ENCODE peak calls at places on chromosomes 16 and 17, in seven cellular contexts. R is sigmoid colon, C is ovary, Z is A549, X is SK-N-SH, V is transverse colon, Q is stomach. H is an unnamed sample.

GRCh38 chr16:65663774-65664173 is 541.9 kb upstream of the CDH11 start:
- DNase-seq in R (no peak), C (no peak), Z (no peak), X (no peak), V (no peak), Q (no peak), H (no peak)

GRCh38 chr17:77687417-77687816 is 271.1 kb upstream of the TNRC6C start:
- DNase-seq in R (no peak), C (no peak), Z (no peak), X (no peak), V (no peak), Q (no peak), H (no peak)

GRCh38 chr17:19647697-19648474 is 665 bp upstream of the ALDH3A2 start:
- DNase-seq in R (peak; percentile 90), C (peak; percentile 68), Z (peak; percentile 63), X (no peak), V (peak; percentile 65), Q (peak; percentile 54), H (peak; percentile 88)

GRCh38 chr17:68749742-68750562 is 148.8 kb upstream of the FAM20A start:
- DNase-seq in R (no peak), C (no peak), Z (no peak), X (no peak), V (no peak), Q (no peak), H (peak; percentile 23)

GRCh38 chr17:68733241-68734176 is 132.3 kb upstream of the FAM20A start:
- DNase-seq in R (no peak), C (peak; percentile 37), Z (no peak), X (no peak), V (no peak), Q (peak; percentile 30), H (no peak)

GRCh38 chr17:3594056-3594810 is 15.0 kb downstream of the TRPV1 start:
- DNase-seq in R (no peak), C (no peak), Z (no peak), X (peak; percentile 67), V (no peak), Q (no peak), H (no peak)

GRCh38 chr17:78048346-78049292 is 79.9 kb downstream of the TMC6 start:
- DNase-seq in R (no peak), C (no peak), Z (no peak), X (no peak), V (no peak), Q (no peak), H (no peak)

GRCh38 chr17:21286066-21286770 is 1.7 kb downstream of the MAP2K3 start:
- DNase-seq in R (peak; percentile 98), C (peak; percentile 77), Z (peak; percentile 95), X (peak; percentile 50), V (peak; percentile 92), Q (peak; percentile 91), H (peak; percentile 97)

DNA sequence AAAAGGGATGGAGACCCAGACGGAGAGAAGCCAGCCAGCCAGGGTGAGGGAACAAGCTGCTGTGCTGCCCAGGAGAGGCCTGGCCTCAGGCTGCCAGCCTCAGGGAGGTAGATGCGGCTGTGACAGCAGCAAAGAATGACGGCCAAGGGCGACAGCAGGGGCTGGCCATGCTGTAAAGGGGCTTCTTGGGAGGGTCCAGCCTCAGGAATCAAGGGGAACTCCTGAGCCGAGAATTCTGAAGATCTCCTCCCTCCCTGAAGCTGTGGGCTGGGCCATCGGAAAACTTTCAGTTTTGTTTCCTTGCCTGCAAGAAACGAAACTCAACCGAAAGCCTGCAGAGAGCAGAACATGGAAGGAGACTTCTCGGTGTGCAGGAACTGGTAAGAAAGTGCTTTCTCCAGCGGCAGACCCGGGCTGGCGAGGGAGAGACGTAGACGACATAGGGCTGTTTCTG is at the start of gene XAF1:
- DNase-seq in R (peak; percentile 68), C (peak; percentile 43), Z (no peak), X (no peak), V (peak; percentile 52), Q (peak; percentile 46), H (peak; percentile 46)
- H3K4me3 ChIP-seq in R (peak within 1 kb of the TSS; percentile 46), C (peak within 1 kb of the TSS; percentile 56), Z (no peak within 1 kb of the TSS), X (no peak within 1 kb of the TSS), V (peak within 1 kb of the TSS; percentile 53), Q (peak within 1 kb of the TSS; percentile 60), H (peak within 1 kb of the TSS; percentile 69)

GRCh38 chr16:30609928-30610839 is at the start of gene ZNF689:
- DNase-seq in R (peak; percentile 98), C (peak; percentile 96), Z (peak; percentile 98), X (peak; percentile 96), V (peak; percentile 96), Q (peak; percentile 94), H (peak; percentile 85)
- TF ChIP-seq EP300 in R (no peak), C (no peak), Z (no peak), X (no peak), V (no peak), Q (no peak), H (no peak)

DNA sequence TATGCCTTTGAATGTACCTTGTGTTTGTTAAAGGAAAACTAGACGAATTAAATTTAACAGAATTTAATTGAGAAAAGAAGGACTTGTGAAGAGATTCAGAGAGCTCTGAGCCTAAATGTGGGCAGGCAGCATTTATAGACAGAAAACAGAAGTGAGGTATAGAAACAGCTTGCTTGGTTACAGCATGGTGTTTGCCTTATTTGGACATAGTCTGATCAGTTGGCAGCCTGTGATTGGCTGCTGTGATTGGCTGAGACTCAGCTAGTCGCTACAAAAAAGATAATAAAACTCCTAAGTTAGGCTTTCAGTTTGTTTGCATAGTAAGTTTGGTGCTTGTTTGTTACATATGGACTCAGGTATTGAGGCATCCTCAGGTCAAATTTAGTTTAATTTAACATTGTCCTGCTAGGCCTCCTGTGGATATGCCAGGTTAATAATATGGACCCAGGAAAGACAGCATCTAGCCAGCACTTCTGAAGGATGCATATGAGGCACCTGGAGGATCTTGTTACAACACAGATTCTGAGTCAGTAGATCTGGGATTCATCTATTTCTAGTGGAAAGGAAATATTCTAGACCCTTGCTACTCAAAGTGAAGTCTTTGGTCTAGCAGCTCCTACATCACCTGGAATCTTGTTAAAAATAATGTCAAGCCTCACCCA is 43.4 kb downstream of the SLFN5 start:
- DNase-seq in R (no peak), C (no peak), Z (no peak), X (no peak), V (no peak), Q (no peak), H (no peak)
- H3K27ac ChIP-seq in R (no peak overlapping the region), C (no peak overlapping the region), Z (no peak overlapping the region), X (no peak overlapping the region), V (no peak overlapping the region), Q (no peak overlapping the region), H (no peak overlapping the region)

GRCh38 chr17:65558683-65559311 is 2.7 kb downstream of the AXIN2 start:
- DNase-seq in R (no peak), C (no peak), Z (no peak), X (peak; percentile 64), V (no peak), Q (no peak), H (no peak)
- H3K4me3 ChIP-seq in R (peak overlapping the region; percentile 85), C (peak overlapping the region; percentile 86), Z (peak overlapping the region; percentile 82), X (peak overlapping the region; percentile 99), V (peak overlapping the region; percentile 68), Q (peak overlapping the region; percentile 96), H (peak overlapping the region; percentile 79)

GRCh38 chr16:84618428-84619102 is 687 bp upstream of the COTL1 start:
- DNase-seq in R (no peak), C (peak; percentile 67), Z (peak; percentile 90), X (peak; percentile 63), V (no peak), Q (no peak), H (no peak)

GRCh38 chr16:84616515-84616914 is 1.4 kb downstream of the COTL1 start:
- DNase-seq in R (no peak), C (no peak), Z (no peak), X (no peak), V (peak; percentile 56), Q (no peak), H (no peak)

GRCh38 chr16:84617068-84617630 is 729 bp downstream of the COTL1 start:
- DNase-seq in R (peak; percentile 77), C (no peak), Z (no peak), X (peak; percentile 65), V (peak; percentile 59), Q (peak; percentile 45), H (no peak)

GRCh38 chr16:84619103-84619460 is 1.2 kb upstream of the COTL1 start:
- DNase-seq in R (no peak), C (no peak), Z (no peak), X (no peak), V (no peak), Q (no peak), H (no peak)

DNA sequence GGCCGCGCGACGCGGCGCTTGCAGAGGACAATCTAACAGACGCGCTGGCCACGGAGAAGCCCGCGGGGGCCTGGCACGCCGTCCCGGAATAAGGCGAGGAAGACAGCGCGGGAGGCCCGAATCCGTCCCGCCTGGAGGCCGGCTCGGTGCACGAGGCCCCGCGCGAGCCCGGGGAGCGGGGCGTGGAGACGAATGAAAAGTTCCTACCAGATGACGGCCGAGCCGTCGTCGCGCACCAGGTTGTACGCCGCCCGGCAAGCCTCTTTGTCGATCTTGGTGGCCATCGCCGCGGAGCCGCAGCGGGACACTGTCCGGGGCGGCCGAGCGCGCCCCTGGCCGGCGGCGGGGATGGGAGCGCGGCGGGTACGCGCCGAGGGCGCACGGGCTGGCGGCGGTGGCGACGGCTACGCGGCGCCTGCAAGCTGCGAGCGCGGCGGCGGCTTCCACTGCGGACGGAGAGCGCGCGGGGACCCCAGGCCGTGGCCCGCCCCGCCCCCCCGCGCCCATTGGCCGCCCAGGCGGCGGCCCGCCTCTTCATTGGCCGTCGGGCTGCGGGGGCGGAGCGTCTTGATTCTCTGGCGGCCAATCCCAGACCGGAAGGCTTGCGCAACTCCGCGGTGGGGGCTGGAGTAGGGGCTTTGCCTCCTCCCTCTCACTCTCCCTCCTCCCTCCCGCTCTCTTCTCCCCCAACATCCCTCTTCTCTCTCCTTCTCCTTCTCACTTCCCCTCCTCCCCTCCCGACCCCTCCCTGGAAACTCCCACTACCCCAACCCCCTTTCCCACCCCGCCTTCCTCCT is at the start of gene COTL1:
- DNase-seq in R (peak; percentile 99), C (peak; percentile 99), Z (peak; percentile 88), X (peak; percentile 97), V (peak; percentile 97), Q (peak; percentile 98), H (peak; percentile 94)
- TF ChIP-seq EP300 in R (no peak), C (peak; percentile 40), Z (no peak), X (no peak), V (no peak), Q (no peak), H (no peak)

GRCh38 chr16:67249178-67249759 is 490 bp downstream of the SLC9A5 start:
- DNase-seq in R (peak; percentile 66), C (no peak), Z (no peak), X (no peak), V (no peak), Q (no peak), H (no peak)
- H3K27ac ChIP-seq in R (no peak overlapping the region), C (no peak overlapping the region), Z (peak overlapping the region; percentile 77), X (peak overlapping the region; percentile 69), V (no peak overlapping the region), Q (no peak overlapping the region), H (no peak overlapping the region)

GRCh38 chr16:27179500-27180072 is 23.7 kb upstream of the KDM8 start:
- DNase-seq in R (peak; percentile 93), C (peak; percentile 65), Z (peak; percentile 58), X (peak; percentile 77), V (peak; percentile 92), Q (peak; percentile 88), H (peak; percentile 88)

GRCh38 chr16:27174007-27174406 is 29.3 kb upstream of the KDM8 start:
- DNase-seq in R (no peak), C (no peak), Z (no peak), X (peak; percentile 52), V (peak; percentile 27), Q (no peak), H (peak; percentile 22)

GRCh38 chr16:27174798-27175197 is 28.5 kb upstream of the KDM8 start:
- DNase-seq in R (no peak), C (no peak), Z (peak; percentile 52), X (no peak), V (no peak), Q (no peak), H (no peak)

GRCh38 chr16:27177031-27177774 is 26.1 kb upstream of the KDM8 start:
- DNase-seq in R (no peak), C (no peak), Z (no peak), X (no peak), V (no peak), Q (no peak), H (no peak)

GRCh38 chr16:27175888-27176287 is 27.4 kb upstream of the KDM8 start:
- DNase-seq in R (no peak), C (no peak), Z (no peak), X (no peak), V (no peak), Q (no peak), H (no peak)
- H3K4me3 ChIP-seq in R (no peak overlapping the region), C (no peak overlapping the region), Z (no peak overlapping the region), X (no peak overlapping the region), V (no peak overlapping the region), Q (no peak overlapping the region), H (no peak overlapping the region)

H was measured in upper lobe of left lung.